ENCODE peak calls at places on chromosomes 7 and 10, in six cellular contexts. One of them, this sample, is unnamed.

GRCh38 chr7:155166108-155166507 is 96.0 kb downstream of the HTR5A start:
- DNase-seq in IMR-90: no peak
- DNase-seq in left lung: no peak
- DNase-seq in progenitor cell of endocrine pancreas: no peak
- DNase-seq in brain microvascular endothelial cell: no peak
- DNase-seq in epithelial cell of esophagus: peak
- DNase-seq in this sample: no peak

GRCh38 chr10:77583527-77583926 is 54.1 kb downstream of the KCNMA1 start:
- DNase-seq in IMR-90: no peak
- DNase-seq in left lung: no peak
- DNase-seq in progenitor cell of endocrine pancreas: no peak
- DNase-seq in brain microvascular endothelial cell: no peak
- DNase-seq in epithelial cell of esophagus: peak
- DNase-seq in this sample: no peak

GRCh38 chr10:45466784-45467183 is 92.8 kb downstream of the ALOX5 start:
- DNase-seq in IMR-90: no peak
- DNase-seq in left lung: no peak
- DNase-seq in progenitor cell of endocrine pancreas: no peak
- DNase-seq in brain microvascular endothelial cell: no peak
- DNase-seq in epithelial cell of esophagus: peak
- DNase-seq in this sample: no peak

GRCh38 chr7:116139807-116140206 is 70.5 kb upstream of the TES start:
- DNase-seq in IMR-90: peak
- DNase-seq in left lung: no peak
- DNase-seq in progenitor cell of endocrine pancreas: no peak
- DNase-seq in brain microvascular endothelial cell: no peak
- DNase-seq in epithelial cell of esophagus: no peak
- DNase-seq in this sample: no peak

GRCh38 chr7:3754488-3755365 is 453.7 kb downstream of the SDK1 start:
- DNase-seq in IMR-90: peak
- DNase-seq in left lung: no peak
- DNase-seq in progenitor cell of endocrine pancreas: no peak
- DNase-seq in brain microvascular endothelial cell: peak
- DNase-seq in epithelial cell of esophagus: peak
- DNase-seq in this sample: no peak

GRCh38 chr10:34872820-34873219 is 57.7 kb upstream of the PARD3 start:
- DNase-seq in IMR-90: no peak
- DNase-seq in left lung: no peak
- DNase-seq in progenitor cell of endocrine pancreas: no peak
- DNase-seq in brain microvascular endothelial cell: no peak
- DNase-seq in epithelial cell of esophagus: no peak
- DNase-seq in this sample: no peak

GRCh38 chr7:100200693-100201092 is 19.1 kb upstream of the PVRIG start:
- DNase-seq in IMR-90: no peak
- DNase-seq in left lung: no peak
- DNase-seq in progenitor cell of endocrine pancreas: no peak
- DNase-seq in brain microvascular endothelial cell: no peak
- DNase-seq in epithelial cell of esophagus: no peak
- DNase-seq in this sample: no peak

GRCh38 chr10:100562008-100562672 is 26.4 kb downstream of the HIF1AN start:
- DNase-seq in IMR-90: peak
- DNase-seq in left lung: peak
- DNase-seq in progenitor cell of endocrine pancreas: peak
- DNase-seq in brain microvascular endothelial cell: peak
- DNase-seq in epithelial cell of esophagus: peak
- DNase-seq in this sample: peak

GRCh38 chr7:133582766-133583523 is 330.1 kb downstream of the EXOC4 start:
- DNase-seq in IMR-90: peak
- DNase-seq in left lung: no peak
- DNase-seq in progenitor cell of endocrine pancreas: no peak
- DNase-seq in brain microvascular endothelial cell: peak
- DNase-seq in epithelial cell of esophagus: no peak
- DNase-seq in this sample: no peak

GRCh38 chr7:132394283-132395003 is 181.8 kb downstream of the PLXNA4 start:
- DNase-seq in IMR-90: no peak
- DNase-seq in left lung: no peak
- DNase-seq in progenitor cell of endocrine pancreas: no peak
- DNase-seq in brain microvascular endothelial cell: no peak
- DNase-seq in epithelial cell of esophagus: no peak
- DNase-seq in this sample: no peak

DNA sequence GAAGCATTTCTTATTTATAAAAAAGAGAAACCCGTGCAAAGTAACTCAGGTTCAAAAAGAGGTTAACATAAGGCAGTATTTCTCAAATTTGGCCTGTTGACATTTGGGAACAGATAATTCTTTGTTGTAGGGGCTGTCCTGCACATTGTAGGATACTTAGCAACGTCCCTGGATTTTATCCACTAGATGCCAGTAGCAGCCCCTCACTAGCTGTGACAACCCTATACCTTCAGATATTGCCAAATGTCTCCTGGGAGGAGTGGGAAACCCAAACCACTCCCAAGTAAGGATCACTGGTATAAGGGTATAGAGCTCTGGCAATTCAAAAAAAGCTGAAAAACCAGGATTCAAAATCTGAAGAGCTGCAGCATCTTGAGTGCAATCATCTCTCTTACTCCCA is 202.3 kb upstream of the PRKCQ start:
- DNase-seq in IMR-90: no peak
- DNase-seq in left lung: no peak
- DNase-seq in progenitor cell of endocrine pancreas: no peak
- DNase-seq in brain microvascular endothelial cell: no peak
- DNase-seq in epithelial cell of esophagus: no peak
- DNase-seq in this sample: no peak
- TF ChIP-seq CTCF in IMR-90: no peak
- TF ChIP-seq CTCF in left lung: no peak
- TF ChIP-seq CTCF in progenitor cell of endocrine pancreas: no peak
- TF ChIP-seq CTCF in brain microvascular endothelial cell: no peak
- TF ChIP-seq CTCF in epithelial cell of esophagus: no peak
- TF ChIP-seq CTCF in this sample: no peak

GRCh38 chr7:34720289-34720688 is 62.3 kb downstream of the NPSR1 start:
- DNase-seq in IMR-90: no peak
- DNase-seq in left lung: no peak
- DNase-seq in progenitor cell of endocrine pancreas: no peak
- DNase-seq in brain microvascular endothelial cell: no peak
- DNase-seq in epithelial cell of esophagus: no peak
- DNase-seq in this sample: no peak

GRCh38 chr7:34719651-34720050 is 61.6 kb downstream of the NPSR1 start:
- DNase-seq in IMR-90: no peak
- DNase-seq in left lung: no peak
- DNase-seq in progenitor cell of endocrine pancreas: no peak
- DNase-seq in brain microvascular endothelial cell: no peak
- DNase-seq in epithelial cell of esophagus: no peak
- DNase-seq in this sample: no peak

GRCh38 chr7:34727464-34727995 is 69.5 kb downstream of the NPSR1 start:
- DNase-seq in IMR-90: no peak
- DNase-seq in left lung: no peak
- DNase-seq in progenitor cell of endocrine pancreas: no peak
- DNase-seq in brain microvascular endothelial cell: no peak
- DNase-seq in epithelial cell of esophagus: peak
- DNase-seq in this sample: no peak

GRCh38 chr7:34723866-34724490 is 66.0 kb downstream of the NPSR1 start:
- DNase-seq in IMR-90: no peak
- DNase-seq in left lung: no peak
- DNase-seq in progenitor cell of endocrine pancreas: no peak
- DNase-seq in brain microvascular endothelial cell: no peak
- DNase-seq in epithelial cell of esophagus: no peak
- DNase-seq in this sample: no peak

GRCh38 chr7:34723338-34723737 is 65.3 kb downstream of the NPSR1 start:
- DNase-seq in IMR-90: no peak
- DNase-seq in left lung: no peak
- DNase-seq in progenitor cell of endocrine pancreas: no peak
- DNase-seq in brain microvascular endothelial cell: no peak
- DNase-seq in epithelial cell of esophagus: no peak
- DNase-seq in this sample: no peak
- TF ChIP-seq CTCF in IMR-90: no peak
- TF ChIP-seq CTCF in left lung: no peak
- TF ChIP-seq CTCF in progenitor cell of endocrine pancreas: no peak
- TF ChIP-seq CTCF in brain microvascular endothelial cell: no peak
- TF ChIP-seq CTCF in epithelial cell of esophagus: no peak
- TF ChIP-seq CTCF in this sample: no peak

GRCh38 chr7:151745706-151746105 is 131.2 kb downstream of the PRKAG2 start:
- DNase-seq in IMR-90: no peak
- DNase-seq in left lung: no peak
- DNase-seq in progenitor cell of endocrine pancreas: no peak
- DNase-seq in brain microvascular endothelial cell: no peak
- DNase-seq in epithelial cell of esophagus: no peak
- DNase-seq in this sample: no peak
- TF ChIP-seq CTCF in IMR-90: no peak
- TF ChIP-seq CTCF in left lung: no peak
- TF ChIP-seq CTCF in progenitor cell of endocrine pancreas: no peak
- TF ChIP-seq CTCF in brain microvascular endothelial cell: no peak
- TF ChIP-seq CTCF in epithelial cell of esophagus: no peak
- TF ChIP-seq CTCF in this sample: no peak

DNA sequence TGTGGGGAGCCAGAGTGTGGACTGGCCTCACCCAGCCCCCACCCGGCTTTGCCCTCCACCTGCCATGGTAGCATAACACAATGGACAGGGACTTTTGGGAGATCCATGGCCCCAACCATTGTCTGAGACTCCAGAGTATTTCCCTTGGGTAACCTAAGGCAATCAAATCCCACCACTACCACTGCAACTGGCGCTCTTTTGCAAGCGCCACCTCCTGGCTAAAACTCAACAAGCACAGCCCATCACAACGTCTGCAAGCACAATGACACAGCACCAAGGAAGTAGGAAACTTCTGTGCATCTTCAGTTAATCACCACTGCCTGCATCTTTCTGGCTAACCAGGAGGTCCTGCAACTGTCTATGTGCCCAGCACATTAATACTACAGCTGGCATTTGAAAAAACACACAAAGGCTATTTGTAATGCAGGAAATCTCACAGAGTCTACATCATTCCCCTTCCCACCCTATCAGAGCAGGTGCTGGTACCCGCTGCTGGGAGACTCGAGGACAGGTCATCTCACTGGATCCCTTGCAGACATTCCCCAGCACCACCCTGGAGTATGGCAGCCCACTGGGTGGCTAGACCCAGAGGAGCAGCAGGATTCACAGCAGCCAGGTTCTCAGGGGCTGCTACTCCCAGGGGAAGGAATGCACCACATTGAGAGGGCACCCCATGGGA is 27.7 kb downstream of the ANKRD26 start:
- DNase-seq in IMR-90: no peak
- DNase-seq in left lung: no peak
- DNase-seq in progenitor cell of endocrine pancreas: no peak
- DNase-seq in brain microvascular endothelial cell: no peak
- DNase-seq in epithelial cell of esophagus: no peak
- DNase-seq in this sample: no peak
- TF ChIP-seq CTCF in IMR-90: no peak
- TF ChIP-seq CTCF in left lung: no peak
- TF ChIP-seq CTCF in progenitor cell of endocrine pancreas: peak
- TF ChIP-seq CTCF in brain microvascular endothelial cell: peak
- TF ChIP-seq CTCF in epithelial cell of esophagus: peak
- TF ChIP-seq CTCF in this sample: peak

GRCh38 chr10:72685264-72685921 is 6.5 kb upstream of the MCU start:
- DNase-seq in IMR-90: no peak
- DNase-seq in left lung: no peak
- DNase-seq in progenitor cell of endocrine pancreas: no peak
- DNase-seq in brain microvascular endothelial cell: no peak
- DNase-seq in epithelial cell of esophagus: no peak
- DNase-seq in this sample: no peak

GRCh38 chr10:72682626-72683025 is 9.3 kb upstream of the MCU start:
- DNase-seq in IMR-90: no peak
- DNase-seq in left lung: no peak
- DNase-seq in progenitor cell of endocrine pancreas: no peak
- DNase-seq in brain microvascular endothelial cell: no peak
- DNase-seq in epithelial cell of esophagus: no peak
- DNase-seq in this sample: no peak

GRCh38 chr10:72679838-72680241 is 12.1 kb upstream of the MCU start:
- DNase-seq in IMR-90: no peak
- DNase-seq in left lung: no peak
- DNase-seq in progenitor cell of endocrine pancreas: no peak
- DNase-seq in brain microvascular endothelial cell: no peak
- DNase-seq in epithelial cell of esophagus: no peak
- DNase-seq in this sample: no peak
- TF ChIP-seq CTCF in IMR-90: no peak
- TF ChIP-seq CTCF in left lung: no peak
- TF ChIP-seq CTCF in progenitor cell of endocrine pancreas: no peak
- TF ChIP-seq CTCF in brain microvascular endothelial cell: no peak
- TF ChIP-seq CTCF in epithelial cell of esophagus: no peak
- TF ChIP-seq CTCF in this sample: no peak

GRCh38 chr10:132035476-132035875 is 30.3 kb upstream of the JAKMIP3 start:
- DNase-seq in IMR-90: no peak
- DNase-seq in left lung: no peak
- DNase-seq in progenitor cell of endocrine pancreas: no peak
- DNase-seq in brain microvascular endothelial cell: no peak
- DNase-seq in epithelial cell of esophagus: no peak
- DNase-seq in this sample: no peak

GRCh38 chr10:132028706-132029105 is 37.0 kb upstream of the JAKMIP3 start:
- DNase-seq in IMR-90: no peak
- DNase-seq in left lung: no peak
- DNase-seq in progenitor cell of endocrine pancreas: no peak
- DNase-seq in brain microvascular endothelial cell: no peak
- DNase-seq in epithelial cell of esophagus: no peak
- DNase-seq in this sample: no peak

GRCh38 chr10:132027423-132027983 is 38.2 kb upstream of the JAKMIP3 start:
- DNase-seq in IMR-90: peak
- DNase-seq in left lung: no peak
- DNase-seq in progenitor cell of endocrine pancreas: no peak
- DNase-seq in brain microvascular endothelial cell: peak
- DNase-seq in epithelial cell of esophagus: no peak
- DNase-seq in this sample: no peak

GRCh38 chr10:132033632-132034031 is 32.1 kb upstream of the JAKMIP3 start:
- DNase-seq in IMR-90: no peak
- DNase-seq in left lung: no peak
- DNase-seq in progenitor cell of endocrine pancreas: no peak
- DNase-seq in brain microvascular endothelial cell: no peak
- DNase-seq in epithelial cell of esophagus: no peak
- DNase-seq in this sample: no peak

DNA sequence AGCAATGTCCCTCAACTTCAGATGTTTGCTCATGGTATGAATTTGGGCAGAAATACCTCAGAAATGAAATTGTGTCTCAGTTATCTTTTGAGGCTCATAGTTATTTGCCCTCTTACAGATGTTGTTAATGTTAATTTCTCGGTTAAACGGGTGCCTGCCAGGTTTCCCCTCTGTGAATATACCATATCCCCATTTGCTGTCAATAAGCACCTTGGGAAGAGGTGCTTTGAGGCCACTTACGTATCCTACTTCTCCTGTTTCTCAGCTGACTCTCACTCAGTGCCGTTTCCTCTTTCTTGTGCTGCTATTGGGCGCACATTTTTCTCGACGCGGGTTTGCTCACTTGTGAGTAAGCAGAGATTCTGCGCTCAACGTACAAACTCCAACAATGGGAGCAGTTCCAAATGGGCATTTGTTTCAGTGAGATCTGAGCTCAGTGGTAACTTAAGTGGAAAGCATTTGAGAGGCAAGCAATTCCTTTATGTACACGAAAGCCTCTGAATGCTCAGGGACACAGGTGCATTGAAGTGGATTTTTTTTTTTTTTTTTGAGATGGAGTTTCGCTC is 34.8 kb upstream of the JAKMIP3 start:
- DNase-seq in IMR-90: no peak
- DNase-seq in left lung: no peak
- DNase-seq in progenitor cell of endocrine pancreas: no peak
- DNase-seq in brain microvascular endothelial cell: no peak
- DNase-seq in epithelial cell of esophagus: peak
- DNase-seq in this sample: no peak
- TF ChIP-seq CTCF in IMR-90: no peak
- TF ChIP-seq CTCF in left lung: no peak
- TF ChIP-seq CTCF in progenitor cell of endocrine pancreas: no peak
- TF ChIP-seq CTCF in brain microvascular endothelial cell: no peak
- TF ChIP-seq CTCF in epithelial cell of esophagus: no peak
- TF ChIP-seq CTCF in this sample: no peak